ENCODE peak calls at places on chromosomes 3 and 15, in four cellular contexts. A is NCI-H748 treated with DMSO at 0.1 percent for 48 hours; V is stimulated activated CD4-positive, alpha-beta T cell treated with anti-CD3 and anti-CD28 coated beads, Interleukin-4, amount 100 ng/mL, for 4 hours; Q is iris pigment epithelial cell. F is an unnamed sample.

GRCh38 chr3:4794798-4795197 is 184.4 kb upstream of the BHLHE40 start:
- DNase-seq in V (no peak), A (no peak), Q (no peak), F (no peak)

GRCh38 chr3:31197941-31198340 is 303.5 kb upstream of the GADL1 start:
- DNase-seq in A (no peak), Q (no peak), V (no peak), F (no peak)

GRCh38 chr3:12440927-12441326 is 43.4 kb upstream of the TSEN2 start:
- DNase-seq in Q (peak), V (no peak), A (no peak), F (no peak)

GRCh38 chr3:187740446-187741399 is 4.5 kb downstream of the BCL6 start:
- DNase-seq in Q (peak), V (peak), A (no peak), F (no peak)

GRCh38 chr15:92393287-92393993 is at the start of gene ST8SIA2:
- DNase-seq in Q (no peak), V (no peak), A (peak), F (no peak)

GRCh38 chr3:45599424-45599886 is 4.9 kb downstream of the LIMD1 start:
- DNase-seq in Q (no peak), A (no peak), V (no peak), F (no peak)

GRCh38 chr3:126546549-126547239 is 12.0 kb downstream of the C3orf22 start:
- DNase-seq in Q (no peak), V (no peak), A (no peak), F (no peak)

GRCh38 chr3:52444860-52445793 is at the start of gene SEMA3G:
- DNase-seq in A (peak), V (peak), Q (peak), F (no peak)

GRCh38 chr15:91311986-91312385 is 211.9 kb downstream of the SV2B start:
- DNase-seq in Q (no peak), A (no peak), V (no peak), F (no peak)

GRCh38 chr3:113769551-113769950 is 22.7 kb downstream of the ATP6V1A start:
- DNase-seq in A (no peak), Q (peak), V (no peak), F (no peak)

GRCh38 chr3:141384157-141384556 is 15.9 kb downstream of the ZBTB38 start:
- DNase-seq in V (no peak), Q (no peak), A (no peak), F (no peak)

GRCh38 chr15:31306426-31307269 is 20.0 kb upstream of the KLF13 start:
- DNase-seq in A (peak), V (no peak), Q (no peak), F (no peak)

GRCh38 chr3:107441617-107442016 is 64.4 kb downstream of the CCDC54 start:
- DNase-seq in A (no peak), V (no peak), Q (peak), F (no peak)

GRCh38 chr15:66415321-66415720 is 28.6 kb downstream of the MAP2K1 start:
- DNase-seq in A (no peak), V (no peak), Q (no peak), F (no peak)

GRCh38 chr3:43620953-43621405 is 832 bp downstream of the ANO10 start:
- DNase-seq in Q (peak), A (no peak), V (no peak), F (no peak)

GRCh38 chr3:133441867-133442270 is 42.0 kb downstream of the BFSP2 start:
- DNase-seq in A (no peak), Q (peak), V (no peak), F (no peak)

GRCh38 chr3:2856793-2857135 is 253.4 kb downstream of the IL5RA start:
- DNase-seq in V (no peak), Q (no peak), A (no peak), F (no peak)

GRCh38 chr3:8759038-8759755 is 10.2 kb downstream of the OXTR start:
- DNase-seq in V (no peak), Q (no peak), A (no peak), F (no peak)

GRCh38 chr3:58639001-58639400 is 27.6 kb downstream of the FAM3D start:
- DNase-seq in Q (peak), V (no peak), A (no peak), F (no peak)

GRCh38 chr3:146431240-146431639 is 38.1 kb downstream of the PLSCR2 start:
- DNase-seq in Q (peak), V (no peak), A (no peak), F (no peak)

GRCh38 chr3:169940486-169941181 is 26.0 kb upstream of the SEC62 start:
- DNase-seq in V (no peak), A (no peak), Q (no peak), F (no peak)

GRCh38 chr3:76500746-76501275 is 539.1 kb upstream of the ROBO2 start:
- DNase-seq in V (no peak), Q (peak), A (no peak), F (no peak)